ENCODE peak calls at places on chromosomes 6 and 20, in ten cellular contexts. F, N, C, O, J, A, E, D, K and M are unnamed samples.

GRCh38 chr6:8218861-8219260 is 116.5 kb upstream of the EEF1E1 start:
- DNase-seq in E (no peak), A (no peak), O (no peak), D (no peak), J (no peak), C (no peak), K (no peak), F (no peak), N (no peak), M (no peak)

GRCh38 chr20:9615766-9616454 is 101.5 kb downstream of the LAMP5 start:
- DNase-seq in J (no peak), C (no peak), N (no peak), O (no peak), K (no peak), F (no peak), E (no peak), A (no peak), D (no peak), M (no peak)

GRCh38 chr20:40320612-40321011 is 368.4 kb downstream of the MAFB start:
- DNase-seq in E (no peak), J (no peak), F (no peak), D (no peak), N (no peak), K (no peak), A (no peak), O (no peak), C (no peak), M (no peak)

GRCh38 chr6:37011656-37012378 is 6.4 kb downstream of the FGD2 start:
- DNase-seq in E (no peak), D (no peak), K (peak; percentile 47), O (no peak), N (no peak), A (no peak), F (peak; percentile 37), C (no peak), J (peak; percentile 76), M (peak; percentile 53)

GRCh38 chr6:53441761-53442160 is 93.0 kb upstream of the ELOVL5 start:
- DNase-seq in D (no peak), O (no peak), K (no peak), N (no peak), A (no peak), F (no peak), C (no peak), J (peak; percentile 57), E (no peak), M (no peak)

GRCh38 chr6:10529231-10529801 is 8.2 kb downstream of the GCNT2 start:
- DNase-seq in F (no peak), J (no peak), E (peak; percentile 55), D (no peak), O (peak; percentile 53), N (no peak), K (no peak), A (no peak), C (no peak), M (no peak)

GRCh38 chr20:58254890-58255289 is 26.4 kb upstream of the ANKRD60 start:
- DNase-seq in J (no peak), E (no peak), O (no peak), D (no peak), A (no peak), F (no peak), K (no peak), N (no peak), C (no peak), M (no peak)

GRCh38 chr6:133587841-133588240 is 301.1 kb upstream of the TCF21 start:
- DNase-seq in J (peak; percentile 29), N (no peak), F (no peak), D (no peak), C (no peak), K (peak; percentile 70), E (no peak), O (no peak), A (no peak), M (no peak)

GRCh38 chr6:35181933-35182612 is 31.7 kb upstream of the SCUBE3 start:
- DNase-seq in N (peak; percentile 31), O (peak; percentile 71), K (no peak), E (no peak), J (peak; percentile 89), A (peak; percentile 58), C (peak; percentile 32), F (peak; percentile 40), D (peak; percentile 15), M (peak; percentile 76)
- H3K4me3 ChIP-seq in N (no peak overlapping the region), O (no peak overlapping the region), K (no peak overlapping the region), E (no peak overlapping the region), J (no peak overlapping the region), A (no peak overlapping the region), C (no peak overlapping the region), F (no peak overlapping the region), D (no peak overlapping the region), M (no peak overlapping the region)

GRCh38 chr6:110741517-110741916 is 73.8 kb downstream of the CDK19 start:
- DNase-seq in K (no peak), D (no peak), E (no peak), J (no peak), A (no peak), F (no peak), C (no peak), N (no peak), O (no peak), M (no peak)

GRCh38 chr6:110738899-110739365 is 76.3 kb downstream of the CDK19 start:
- DNase-seq in D (no peak), F (peak; percentile 48), A (no peak), E (peak; percentile 77), K (no peak), N (no peak), C (no peak), J (no peak), O (no peak), M (peak; percentile 51)
- H3K27ac ChIP-seq in D (no peak overlapping the region), F (peak overlapping the region; percentile 6), A (peak overlapping the region; percentile 23), E (peak overlapping the region; percentile 52), K (no peak overlapping the region), N (no peak overlapping the region), C (no peak overlapping the region), J (no peak overlapping the region), O (no peak overlapping the region), M (peak overlapping the region; percentile 13)

DNA sequence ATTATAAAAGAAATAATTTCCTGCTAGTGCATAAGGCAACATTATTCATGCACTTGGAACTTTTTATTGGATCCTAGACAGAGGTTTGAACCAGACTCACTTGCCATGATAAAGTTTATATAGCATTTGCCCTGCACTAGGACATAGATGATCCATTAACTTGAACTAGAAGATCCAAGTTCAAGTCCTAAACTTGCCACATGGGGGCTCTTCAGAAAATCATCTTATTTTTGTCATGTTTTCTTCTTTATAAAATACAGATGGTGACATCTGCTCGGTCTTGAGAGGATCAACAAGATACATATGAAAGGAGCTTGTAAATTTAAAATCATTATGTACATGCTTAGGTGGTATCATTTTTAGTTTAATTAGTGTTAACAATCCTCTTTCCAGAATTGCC is 94.5 kb downstream of the SIM1 start:
- DNase-seq in C (no peak), E (no peak), N (no peak), A (no peak), F (no peak), O (no peak), J (no peak), K (no peak), D (no peak), M (no peak)
- TF ChIP-seq CTCF in C (no peak), E (peak; percentile 37), N (no peak), A (no peak), F (no peak), O (no peak), J (peak; percentile 17), K (peak; percentile 23), D (no peak), M (no peak)

GRCh38 chr6:155417454-155417853 is 38.2 kb downstream of the NOX3 start:
- DNase-seq in C (no peak), K (no peak), O (no peak), E (no peak), J (no peak), N (no peak), F (no peak), D (no peak), A (no peak), M (no peak)
- H3K4me3 ChIP-seq in C (no peak overlapping the region), K (no peak overlapping the region), O (no peak overlapping the region), E (no peak overlapping the region), J (no peak overlapping the region), N (no peak overlapping the region), F (no peak overlapping the region), D (no peak overlapping the region), A (no peak overlapping the region), M (no peak overlapping the region)

DNA sequence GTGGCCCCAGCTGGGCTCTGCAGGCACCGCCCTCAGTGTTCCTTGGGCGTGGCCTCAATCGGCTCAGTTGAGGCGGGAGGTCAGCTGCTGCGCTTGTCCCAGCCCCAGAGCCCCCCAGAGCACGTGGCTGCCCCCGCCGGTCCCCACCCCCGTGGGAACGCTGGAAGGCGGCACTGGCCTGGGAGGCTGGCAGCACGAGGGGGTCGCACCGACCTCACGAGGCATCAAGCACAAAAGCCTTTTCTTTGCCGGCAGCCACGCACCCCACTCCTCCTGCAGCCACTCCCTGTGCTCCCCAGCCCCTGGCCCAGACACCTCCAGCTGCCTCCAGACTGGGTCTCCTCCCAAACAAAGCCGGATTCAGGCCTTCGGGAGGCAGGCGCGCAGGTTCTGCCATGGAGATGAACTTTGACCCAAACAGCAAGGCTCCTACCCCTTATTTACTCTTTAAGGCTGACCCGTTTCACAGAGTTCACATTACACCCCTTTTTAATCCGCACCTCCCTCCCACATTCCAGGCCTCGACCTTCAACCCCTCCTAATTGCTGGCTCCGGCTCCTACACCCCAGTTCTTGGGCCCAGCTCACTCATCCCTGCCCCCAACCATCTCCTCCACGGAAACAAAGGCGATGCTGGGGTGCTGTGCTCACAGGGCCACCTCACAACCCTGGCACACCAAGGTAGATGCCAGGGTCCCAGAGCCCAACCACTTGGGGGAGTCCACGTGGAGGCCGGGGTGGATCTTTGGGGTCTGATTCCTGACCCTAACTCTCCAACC is 111.7 kb downstream of the NOL4L start:
- DNase-seq in A (peak; percentile 60), J (no peak), C (peak; percentile 73), F (no peak), N (peak; percentile 42), O (no peak), D (no peak), E (peak; percentile 65), K (no peak), M (peak; percentile 61)
- H3K27ac ChIP-seq in A (peak overlapping the region; percentile 97), J (peak overlapping the region; percentile 97), C (peak overlapping the region; percentile 68), F (peak overlapping the region; percentile 89), N (no peak overlapping the region), O (peak overlapping the region; percentile 88), D (peak overlapping the region; percentile 94), E (peak overlapping the region; percentile 70), K (peak overlapping the region; percentile 94), M (peak overlapping the region; percentile 84)

GRCh38 chr6:110562316-110562915 is 86.0 kb upstream of the SLC22A16 start:
- DNase-seq in N (no peak), E (no peak), K (no peak), F (no peak), A (no peak), C (no peak), D (no peak), J (no peak), O (no peak), M (no peak)

GRCh38 chr6:110561708-110562107 is 85.3 kb upstream of the SLC22A16 start:
- DNase-seq in D (no peak), C (no peak), O (no peak), K (no peak), J (no peak), A (no peak), E (no peak), F (no peak), N (no peak), M (no peak)

GRCh38 chr6:110561016-110561396 is 84.6 kb upstream of the SLC22A16 start:
- DNase-seq in N (no peak), F (no peak), J (no peak), E (no peak), O (no peak), D (no peak), C (no peak), K (no peak), A (no peak), M (no peak)

GRCh38 chr6:110558575-110558974 is 82.2 kb upstream of the SLC22A16 start:
- DNase-seq in O (no peak), A (no peak), J (no peak), K (no peak), F (no peak), E (peak; percentile 62), N (no peak), D (no peak), C (no peak), M (no peak)

GRCh38 chr6:110560239-110561015 is 84.0 kb upstream of the SLC22A16 start:
- DNase-seq in K (no peak), N (no peak), O (no peak), C (no peak), F (no peak), D (no peak), E (no peak), A (no peak), J (no peak), M (no peak)
- TF ChIP-seq CTCF in K (no peak), N (no peak), O (no peak), C (no peak), F (no peak), D (no peak), E (no peak), A (no peak), J (no peak), M (no peak)